ENCODE peak calls at places on chromosome 11, in five cellular contexts. T, P, X, V and Y are unnamed samples.

GRCh38 chr11:96084610-96085348 is 160.9 kb upstream of the MTMR2 start:
- DNase-seq in P (no peak), V (no peak), T (no peak), X (no peak), Y (no peak)

GRCh38 chr11:61543606-61544306 is 35.2 kb downstream of the LRRC10B start:
- DNase-seq in P (no peak), X (no peak), T (no peak), V (no peak), Y (no peak)

GRCh38 chr11:62487698-62488551 is 58.7 kb downstream of the AHNAK start:
- DNase-seq in T (no peak), X (no peak), P (no peak), V (no peak), Y (no peak)

GRCh38 chr11:81979444-81979843 is 754.2 kb downstream of the FAM181B start:
- DNase-seq in T (no peak), P (no peak), X (no peak), V (no peak), Y (no peak)

GRCh38 chr11:129637983-129638776 is 177.5 kb upstream of the TMEM45B start:
- DNase-seq in V (no peak), P (no peak), T (no peak), X (no peak), Y (no peak)

GRCh38 chr11:30100514-30100913 is 83.7 kb upstream of the KCNA4 start:
- DNase-seq in X (no peak), V (no peak), P (no peak), T (no peak), Y (no peak)

GRCh38 chr11:71474771-71475483 is 21.9 kb downstream of the NADSYN1 start:
- DNase-seq in V (no peak), P (no peak), T (no peak), X (peak; percentile 39), Y (no peak)

GRCh38 chr11:35404397-35404775 is 15.0 kb downstream of the SLC1A2 start:
- DNase-seq in P (no peak), V (peak; percentile 61), X (peak; percentile 61), T (no peak), Y (no peak)

GRCh38 chr11:31480930-31481329 is 28.5 kb downstream of the IMMP1L start:
- DNase-seq in T (no peak), X (no peak), V (no peak), P (no peak), Y (no peak)

GRCh38 chr11:22337571-22338464 is at the start of gene SLC17A6:
- DNase-seq in X (no peak), V (no peak), T (no peak), P (no peak), Y (no peak)

GRCh38 chr11:111942826-111943225 is 5.7 kb downstream of the DIXDC1 start:
- DNase-seq in P (no peak), V (no peak), T (no peak), X (no peak), Y (no peak)

GRCh38 chr11:3382613-3383275 is 3.8 kb upstream of the ZNF195 start:
- DNase-seq in X (no peak), T (no peak), V (no peak), P (no peak), Y (no peak)
- H3K4me3 ChIP-seq in X (no peak overlapping the region), T (no peak overlapping the region), V (no peak overlapping the region), P (no peak overlapping the region), Y (no peak overlapping the region)

DNA sequence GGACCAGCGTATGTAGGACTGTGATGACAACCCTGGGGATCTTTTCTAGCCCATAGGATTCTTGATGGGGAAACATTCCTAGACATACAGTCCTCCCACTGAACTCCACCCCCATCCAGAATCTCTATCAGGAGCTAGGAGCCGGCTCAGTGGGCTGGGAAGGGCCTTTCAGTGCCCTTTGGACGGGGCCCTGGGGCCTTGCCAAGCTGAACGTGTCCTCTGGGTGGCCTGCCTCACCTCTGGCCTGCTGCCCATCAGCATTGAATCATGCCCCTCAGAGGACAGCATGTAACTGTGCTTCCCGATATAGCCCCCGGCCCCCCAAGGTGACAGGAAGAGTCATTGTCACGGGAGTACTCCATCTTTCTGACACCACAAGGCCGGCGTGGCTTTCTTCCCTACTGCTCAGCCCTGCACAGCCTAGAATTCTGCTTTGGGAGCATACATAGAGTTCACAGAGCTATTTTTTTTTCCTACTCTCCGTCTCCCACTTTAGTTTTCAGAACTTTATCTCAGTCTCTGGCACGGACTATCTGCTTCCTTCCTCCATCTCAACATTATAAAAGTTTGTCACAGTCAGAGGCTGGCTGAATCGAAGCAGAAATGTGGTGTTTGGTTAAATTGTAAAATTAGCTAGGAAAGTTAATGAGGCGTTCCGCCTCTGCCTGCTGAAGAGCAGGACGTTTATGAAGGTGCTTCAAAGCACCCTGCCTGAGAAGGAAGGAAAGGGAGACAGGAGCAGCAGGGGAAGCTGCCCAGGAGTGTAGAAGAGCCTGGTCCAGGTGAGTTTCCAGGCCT is 111.9 kb downstream of the ZBTB16 start:
- DNase-seq in V (peak; percentile 100), X (peak; percentile 91), P (peak; percentile 97), T (peak; percentile 97), Y (peak; percentile 78)
- TF ChIP-seq POLR2A in V (peak; percentile 84), X (no peak), P (peak; percentile 49), T (no peak), Y (no peak)

GRCh38 chr11:94516725-94517124 is 4.5 kb downstream of the C11orf97 start:
- DNase-seq in V (no peak), X (no peak), P (no peak), T (no peak), Y (no peak)
- H3K4me3 ChIP-seq in V (no peak overlapping the region), X (no peak overlapping the region), P (no peak overlapping the region), T (no peak overlapping the region), Y (no peak overlapping the region)

DNA sequence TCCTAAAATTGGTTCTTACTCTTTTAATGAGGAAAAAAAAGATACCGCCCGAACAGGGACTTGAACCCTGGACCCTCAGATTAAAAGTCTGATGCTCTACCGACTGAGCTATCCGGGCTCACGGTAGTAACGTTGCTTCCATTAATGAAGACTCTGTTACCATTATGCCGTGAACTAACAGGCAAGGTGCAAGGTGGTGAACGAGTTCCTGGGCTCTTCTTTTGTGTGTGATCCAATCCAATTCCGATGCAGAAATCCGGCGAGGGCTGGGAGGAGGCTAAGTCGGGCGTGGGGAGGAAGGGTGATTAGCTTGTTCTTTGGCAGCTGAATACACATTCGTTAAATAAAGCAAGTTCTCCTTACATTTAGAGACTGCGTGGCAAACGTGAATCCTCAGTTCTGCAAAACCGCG is 49.0 kb downstream of the OR4D9 start:
- DNase-seq in V (peak; percentile 82), T (peak; percentile 26), P (no peak), X (no peak), Y (peak; percentile 77)
- TF ChIP-seq POLR2A in V (peak; percentile 61), T (no peak), P (no peak), X (no peak), Y (no peak)

DNA sequence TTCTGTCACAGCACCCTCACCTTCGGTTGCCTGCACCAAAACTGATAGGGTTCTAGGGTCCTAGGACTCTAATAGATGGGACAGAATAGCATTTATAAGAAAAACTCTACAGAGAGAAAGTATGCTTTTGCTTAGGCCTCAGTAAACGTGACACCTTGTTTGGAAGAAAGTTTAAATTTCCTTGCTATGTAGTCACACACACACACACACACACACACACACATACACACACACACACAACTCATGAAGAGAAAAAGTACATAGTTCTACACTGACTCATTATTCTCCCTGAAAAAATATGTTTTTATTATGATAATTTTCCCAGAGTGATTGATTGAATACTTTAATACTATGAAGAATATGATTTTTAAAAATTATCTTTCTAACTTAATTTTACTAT is 220.8 kb upstream of the SNX19 start:
- DNase-seq in T (no peak), X (no peak), V (no peak), P (no peak), Y (no peak)
- H3K4me3 ChIP-seq in T (no peak overlapping the region), X (no peak overlapping the region), V (no peak overlapping the region), P (no peak overlapping the region), Y (no peak overlapping the region)

GRCh38 chr11:76233936-76234703 is 27.8 kb upstream of the WNT11 start:
- DNase-seq in P (peak; percentile 61), X (peak; percentile 62), T (peak; percentile 48), V (peak; percentile 70), Y (peak; percentile 92)
- TF ChIP-seq POLR2A in P (peak; percentile 23), X (no peak), T (no peak), V (peak; percentile 1), Y (no peak)

DNA sequence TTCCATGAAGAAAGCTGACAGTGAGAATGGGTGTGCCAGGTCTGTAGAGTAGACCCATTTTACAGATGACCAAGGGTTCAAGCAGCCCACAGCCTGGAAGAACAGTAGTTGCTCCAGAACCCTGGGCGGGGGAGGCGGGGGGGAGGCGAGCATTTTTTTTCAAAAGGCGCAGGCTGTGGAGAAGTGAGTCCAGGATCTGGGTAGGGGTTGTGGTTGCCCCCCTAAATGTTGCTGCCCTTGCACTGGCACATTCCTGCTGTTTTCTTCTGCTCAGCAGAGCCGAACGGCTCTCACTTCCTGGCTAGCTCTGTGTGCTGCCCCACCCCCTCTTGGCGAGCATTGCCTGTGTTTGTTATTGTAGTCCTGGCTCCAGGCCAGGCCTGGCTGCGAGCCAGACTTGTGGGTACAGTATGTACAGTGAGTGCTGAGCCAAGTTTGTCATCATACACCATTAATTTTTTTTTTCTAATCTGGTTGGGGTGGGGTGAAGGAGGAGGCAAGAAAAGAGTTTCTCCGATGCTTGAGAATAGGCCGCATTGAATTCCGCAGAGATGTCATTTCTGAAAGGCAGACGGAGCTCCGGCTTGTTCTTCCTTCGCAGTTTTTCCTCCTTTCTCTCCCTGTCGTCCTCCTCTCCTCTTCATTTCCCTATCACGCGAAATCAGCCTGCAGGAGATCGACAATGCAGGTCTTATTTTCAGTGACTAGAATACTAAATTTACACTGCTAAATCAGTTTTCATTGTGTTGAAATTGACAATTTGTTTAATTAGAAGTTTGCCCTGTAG is 100.5 kb downstream of the ZBTB16 start:
- DNase-seq in P (peak; percentile 100), X (peak; percentile 99), T (peak; percentile 95), V (peak; percentile 100), Y (peak; percentile 100)
- H3K4me3 ChIP-seq in P (peak overlapping the region; percentile 21), X (peak overlapping the region; percentile 23), T (peak overlapping the region; percentile 59), V (no peak overlapping the region), Y (no peak overlapping the region)

GRCh38 chr11:20369816-20370215 is 6.3 kb downstream of the HTATIP2 start:
- DNase-seq in T (no peak), V (no peak), P (no peak), X (no peak), Y (no peak)

GRCh38 chr11:20363500-20364411 is at the start of gene HTATIP2:
- DNase-seq in P (peak; percentile 79), X (peak; percentile 88), T (peak; percentile 63), V (peak; percentile 60), Y (peak; percentile 70)

GRCh38 chr11:20364412-20364792 is 888 bp downstream of the HTATIP2 start:
- DNase-seq in T (no peak), V (no peak), X (no peak), P (no peak), Y (no peak)

GRCh38 chr11:20368441-20368840 is 4.9 kb downstream of the HTATIP2 start:
- DNase-seq in P (no peak), T (no peak), V (no peak), X (no peak), Y (no peak)

GRCh38 chr11:20367313-20367948 is 3.9 kb downstream of the HTATIP2 start:
- DNase-seq in P (no peak), V (peak; percentile 79), X (no peak), T (peak; percentile 12), Y (no peak)
- TF ChIP-seq POLR2A in P (no peak), V (no peak), X (no peak), T (no peak), Y (no peak)

GRCh38 chr11:33907419-33907818 is 15.5 kb upstream of the LMO2 start:
- DNase-seq in X (no peak), P (no peak), V (no peak), T (no peak), Y (no peak)
- H3K4me3 ChIP-seq in X (no peak overlapping the region), P (no peak overlapping the region), V (no peak overlapping the region), T (no peak overlapping the region), Y (no peak overlapping the region)